ENCODE peak calls at places on chromosomes 6 and 20, in ten cellular contexts. K, O, I, S, R, N, Z, B, Y and L are unnamed samples.

GRCh38 chr6:82245376-82245775 is 2.2 kb downstream of the IBTK start:
- DNase-seq in S (no peak), B (no peak), Z (no peak), O (no peak), I (no peak), K (no peak), Y (no peak), N (no peak), R (no peak), L (no peak)

GRCh38 chr6:912871-913663 is 220.1 kb upstream of the EXOC2 start:
- DNase-seq in K (no peak), R (peak; percentile 27), B (peak; percentile 68), O (no peak), N (no peak), I (peak; percentile 56), Y (no peak), S (peak; percentile 73), Z (no peak), L (peak; percentile 49)

GRCh38 chr6:161985911-161986310 is 712.0 kb upstream of the AGPAT4 start:
- DNase-seq in Z (no peak), B (no peak), Y (no peak), N (no peak), K (no peak), O (no peak), I (no peak), R (no peak), S (no peak), L (no peak)

GRCh38 chr6:60687085-60687484 is 1598.9 kb downstream of the KHDRBS2 start:
- DNase-seq in B (no peak), K (no peak), O (no peak), I (no peak), Y (no peak), S (no peak), Z (no peak), N (no peak), R (no peak), L (no peak)

GRCh38 chr6:10416863-10417641 is 2.2 kb upstream of the TFAP2A start:
- DNase-seq in N (no peak), S (no peak), K (no peak), Y (no peak), R (no peak), Z (no peak), I (no peak), B (no peak), O (no peak), L (no peak)

GRCh38 chr6:122697458-122697857 is 82.1 kb upstream of the FABP7 start:
- DNase-seq in S (no peak), I (no peak), Y (no peak), Z (no peak), O (no peak), R (no peak), N (no peak), K (no peak), B (no peak), L (no peak)

GRCh38 chr20:20371133-20371532 is 3.2 kb downstream of the INSM1 start:
- DNase-seq in O (no peak), K (no peak), Z (no peak), R (no peak), N (no peak), B (no peak), Y (no peak), S (no peak), I (no peak), L (no peak)

GRCh38 chr20:62768815-62769287 is 27.4 kb upstream of the MRGBP start:
- DNase-seq in O (no peak), Y (no peak), N (peak; percentile 20), R (peak; percentile 57), S (no peak), I (no peak), Z (no peak), K (no peak), B (peak; percentile 43), L (peak; percentile 85)

GRCh38 chr20:63942250-63943006 is 13.8 kb downstream of the UCKL1 start:
- DNase-seq in N (peak; percentile 23), Z (no peak), Y (no peak), O (no peak), R (no peak), B (no peak), S (no peak), I (no peak), K (no peak), L (peak; percentile 13)